ENCODE peak calls at places on chromosomes 5 and 9, in ten cellular contexts. Q, E, L, A, H, F, D, O, J and M are unnamed samples.

GRCh38 chr5:15554542-15554941 is 54.6 kb downstream of the FBXL7 start:
- DNase-seq in Q (no peak), E (no peak), L (no peak), A (no peak), H (no peak), F (no peak), D (no peak), O (no peak), J (no peak), M (no peak)

GRCh38 chr9:79166005-79166404 is 405.8 kb upstream of the TLE4 start:
- DNase-seq in Q (no peak), E (no peak), L (no peak), A (no peak), H (peak), F (no peak), D (no peak), O (no peak), J (no peak), M (no peak)

GRCh38 chr9:71355884-71356283 is 234.5 kb upstream of the TRPM3 start:
- DNase-seq in Q (no peak), E (no peak), L (no peak), A (no peak), H (no peak), F (no peak), D (no peak), O (no peak), J (no peak), M (no peak)

GRCh38 chr5:19608434-19608833 is 379.6 kb downstream of the CDH18 start:
- DNase-seq in Q (no peak), E (no peak), L (no peak), A (no peak), H (no peak), F (no peak), D (no peak), O (no peak), J (no peak), M (no peak)

GRCh38 chr9:89738137-89738932 is 133.5 kb downstream of the GADD45G start:
- DNase-seq in Q (no peak), E (no peak), L (no peak), A (no peak), H (no peak), F (no peak), D (no peak), O (no peak), J (no peak), M (no peak)

GRCh38 chr5:33105521-33105941 is 335.2 kb upstream of the TARS1 start:
- DNase-seq in Q (no peak), E (no peak), L (no peak), A (no peak), H (no peak), F (no peak), D (no peak), O (no peak), J (no peak), M (no peak)

GRCh38 chr5:116090192-116090790 is 5.5 kb downstream of the COMMD10 start:
- DNase-seq in Q (no peak), E (no peak), L (no peak), A (no peak), H (no peak), F (no peak), D (no peak), O (no peak), J (no peak), M (no peak)

GRCh38 chr9:73093016-73093739 is 58.5 kb upstream of the ANXA1 start:
- DNase-seq in Q (no peak), E (no peak), L (no peak), A (no peak), H (no peak), F (no peak), D (no peak), O (no peak), J (no peak), M (no peak)

GRCh38 chr5:179819296-179820126 is 1.2 kb upstream of the SQSTM1 start:
- DNase-seq in Q (peak), E (peak), L (peak), A (peak), H (peak), F (no peak), D (peak), O (no peak), J (no peak), M (peak)

GRCh38 chr5:140964356-140964755 is 1.9 kb upstream of the PCDHAC2 start:
- DNase-seq in Q (no peak), E (no peak), L (no peak), A (no peak), H (no peak), F (no peak), D (no peak), O (no peak), J (no peak), M (no peak)

GRCh38 chr9:132044176-132044880 is 35.3 kb downstream of the MED27 start:
- DNase-seq in Q (no peak), E (no peak), L (no peak), A (no peak), H (no peak), F (no peak), D (no peak), O (no peak), J (no peak), M (peak)

GRCh38 chr5:129698661-129699060 is 49.2 kb upstream of the MINAR2 start:
- DNase-seq in Q (no peak), E (no peak), L (no peak), A (no peak), H (no peak), F (no peak), D (no peak), O (no peak), J (no peak), M (no peak)

GRCh38 chr9:108469654-108470053 is 386.1 kb downstream of the ACTL7B start:
- DNase-seq in Q (no peak), E (no peak), L (no peak), A (no peak), H (no peak), F (no peak), D (no peak), O (no peak), J (no peak), M (no peak)

GRCh38 chr9:33233659-33234335 is 6.2 kb upstream of the SPINK4 start:
- DNase-seq in Q (peak), E (no peak), L (peak), A (no peak), H (peak), F (no peak), D (no peak), O (no peak), J (no peak), M (peak)

GRCh38 chr5:173029499-173029921 is 26.6 kb upstream of the CREBRF start:
- DNase-seq in Q (no peak), E (peak), L (peak), A (peak), H (no peak), F (no peak), D (no peak), O (no peak), J (no peak), M (peak)

GRCh38 chr5:59209758-59210359 is 627.0 kb downstream of the RAB3C start:
- DNase-seq in Q (no peak), E (no peak), L (no peak), A (no peak), H (no peak), F (no peak), D (peak), O (no peak), J (no peak), M (no peak)

GRCh38 chr5:96752341-96753016 is 55.3 kb downstream of the ERAP1 start:
- DNase-seq in Q (no peak), E (peak), L (peak), A (no peak), H (peak), F (no peak), D (no peak), O (no peak), J (no peak), M (peak)

GRCh38 chr5:117207088-117207668 is 632.6 kb upstream of the SEMA6A start:
- DNase-seq in Q (no peak), E (no peak), L (no peak), A (no peak), H (no peak), F (no peak), D (no peak), O (no peak), J (no peak), M (no peak)

GRCh38 chr9:95993342-95993741 is 117.9 kb downstream of the ERCC6L2 start:
- DNase-seq in Q (no peak), E (no peak), L (no peak), A (no peak), H (no peak), F (no peak), D (no peak), O (no peak), J (no peak), M (no peak)

GRCh38 chr5:147578228-147579024 is 68.6 kb upstream of the DPYSL3 start:
- DNase-seq in Q (no peak), E (peak), L (no peak), A (no peak), H (no peak), F (no peak), D (no peak), O (no peak), J (no peak), M (peak)

GRCh38 chr9:124267271-124267807 is 9.6 kb downstream of the NEK6 start:
- DNase-seq in Q (peak), E (no peak), L (peak), A (no peak), H (peak), F (no peak), D (no peak), O (no peak), J (no peak), M (no peak)

GRCh38 chr5:55418994-55419991 is 111.5 kb downstream of the MTREX start:
- DNase-seq in Q (no peak), E (no peak), L (no peak), A (no peak), H (no peak), F (no peak), D (no peak), O (no peak), J (no peak), M (no peak)

DNA sequence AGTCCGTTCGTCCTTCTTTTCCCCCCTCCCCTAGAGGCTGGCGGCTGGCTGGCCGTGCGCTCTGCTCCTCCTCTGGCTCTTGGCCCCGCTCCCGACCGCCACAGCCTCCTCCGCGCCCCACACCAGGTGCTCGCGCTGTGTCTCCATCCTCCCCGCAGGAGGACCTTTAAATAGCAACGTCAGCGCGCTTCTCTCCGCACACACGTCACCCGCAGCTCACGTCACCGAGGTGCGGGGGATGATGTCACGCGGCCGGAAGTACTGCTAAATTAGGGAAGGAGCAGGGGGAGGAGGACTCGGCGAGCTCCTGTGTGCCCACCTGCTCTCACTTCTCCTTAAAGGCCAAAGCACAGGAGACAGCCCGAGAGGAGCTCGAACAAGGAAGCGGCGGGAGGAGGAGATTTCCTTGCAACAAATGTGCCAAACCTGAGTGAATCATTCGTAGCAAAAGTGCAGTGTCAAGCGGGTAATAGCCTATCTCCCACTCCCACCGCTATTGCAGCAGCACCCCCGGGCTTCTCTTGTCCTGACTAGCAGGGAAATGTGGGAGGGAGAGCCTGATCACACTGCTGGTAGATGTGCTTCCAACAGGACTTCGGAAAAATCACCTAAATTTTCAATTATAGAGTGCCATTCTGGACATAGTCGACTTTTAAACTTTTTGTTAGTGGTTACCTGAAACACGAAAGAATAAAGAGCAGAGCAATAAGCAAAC is 614 bp upstream of the HOMER1 start:
- DNase-seq in Q (peak), E (peak), L (peak), A (peak), H (peak), F (peak), D (peak), O (peak), J (peak), M (peak)
- TF ChIP-seq POLR2A in Q (peak), E (peak), L (peak), A (peak), H (peak), F (peak), D (peak), O (peak), J (peak), M (peak)

GRCh38 chr9:137298401-137298982 is 3.6 kb downstream of the NRARP start:
- DNase-seq in Q (peak), E (no peak), L (peak), A (no peak), H (no peak), F (no peak), D (no peak), O (no peak), J (no peak), M (no peak)

GRCh38 chr9:137295313-137296213 is 6.5 kb downstream of the NRARP start:
- DNase-seq in Q (peak), E (peak), L (peak), A (no peak), H (no peak), F (no peak), D (no peak), O (no peak), J (peak), M (peak)

GRCh38 chr9:137296214-137297059 is 5.6 kb downstream of the NRARP start:
- DNase-seq in Q (peak), E (peak), L (peak), A (no peak), H (no peak), F (no peak), D (no peak), O (no peak), J (no peak), M (no peak)

GRCh38 chr9:137297966-137298365 is 4.1 kb downstream of the NRARP start:
- DNase-seq in Q (no peak), E (no peak), L (peak), A (no peak), H (no peak), F (no peak), D (no peak), O (no peak), J (no peak), M (no peak)

GRCh38 chr9:137297060-137297664 is 4.9 kb downstream of the NRARP start:
- DNase-seq in Q (peak), E (no peak), L (peak), A (no peak), H (no peak), F (no peak), D (no peak), O (no peak), J (no peak), M (no peak)
- TF ChIP-seq POLR2A in Q (no peak), E (no peak), L (no peak), A (no peak), H (no peak), F (no peak), D (no peak), O (no peak), J (no peak), M (no peak)

GRCh38 chr9:27412963-27413362 is 111.1 kb upstream of the IFNK start:
- DNase-seq in Q (no peak), E (no peak), L (no peak), A (no peak), H (no peak), F (no peak), D (no peak), O (no peak), J (no peak), M (no peak)
- TF ChIP-seq POLR2A in Q (no peak), E (no peak), L (no peak), A (no peak), H (no peak), F (no peak), D (no peak), O (no peak), J (no peak), M (no peak)

GRCh38 chr5:139651863-139652787 is 4.0 kb downstream of the CXXC5 start:
- DNase-seq in Q (peak), E (peak), L (peak), A (peak), H (peak), F (no peak), D (peak), O (no peak), J (peak), M (peak)

GRCh38 chr5:139651502-139651862 is 3.3 kb downstream of the CXXC5 start:
- DNase-seq in Q (no peak), E (no peak), L (no peak), A (peak), H (no peak), F (no peak), D (no peak), O (no peak), J (no peak), M (no peak)

GRCh38 chr5:139650031-139650688 is 2.0 kb downstream of the CXXC5 start:
- DNase-seq in Q (peak), E (peak), L (peak), A (peak), H (no peak), F (no peak), D (no peak), O (no peak), J (no peak), M (peak)

GRCh38 chr5:139649082-139649991 is 1.2 kb downstream of the CXXC5 start:
- DNase-seq in Q (peak), E (peak), L (peak), A (peak), H (no peak), F (no peak), D (no peak), O (no peak), J (no peak), M (peak)

GRCh38 chr5:139650689-139651501 is 2.7 kb downstream of the CXXC5 start:
- DNase-seq in Q (peak), E (peak), L (peak), A (peak), H (peak), F (no peak), D (no peak), O (no peak), J (no peak), M (peak)
- TF ChIP-seq POLR2A in Q (peak), E (no peak), L (peak), A (no peak), H (peak), F (no peak), D (no peak), O (no peak), J (no peak), M (no peak)

GRCh38 chr5:93621340-93621872 is 38.4 kb downstream of the NR2F1 start:
- DNase-seq in Q (peak), E (no peak), L (peak), A (peak), H (peak), F (peak), D (peak), O (no peak), J (no peak), M (peak)
- TF ChIP-seq POLR2A in Q (no peak), E (no peak), L (no peak), A (no peak), H (no peak), F (no peak), D (no peak), O (peak), J (no peak), M (no peak)